ENCODE peak calls at places on chromosomes 13 and 19, in nine cellular contexts. K is IMR-90, M is cardiac muscle cell, X is pancreas, B is uterus, C is heart right ventricle, H is stomach, W is Peyer's patch, Z is tibial nerve. U is an unnamed sample. For H3K36me3, the result is how much of the 10 kb centered on the place peaks cover.

GRCh38 chr19:55257461-55258411 is 1.1 kb downstream of the PPP6R1 start:
- DNase-seq in Z (no peak), B (no peak), M (peak), W (no peak), C (no peak), X (no peak), K (peak), H (no peak), U (no peak)

GRCh38 chr19:38412961-38413360 is 10.1 kb downstream of the FAM98C start:
- DNase-seq in W (no peak), M (peak), C (no peak), H (no peak), Z (no peak), B (no peak), K (no peak), X (no peak), U (no peak)

GRCh38 chr19:33224694-33225457 is 774 bp downstream of the SLC7A10 start:
- DNase-seq in B (no peak), H (no peak), K (no peak), W (no peak), C (no peak), Z (no peak), M (no peak), X (no peak), U (no peak)

GRCh38 chr19:23263870-23264590 is 13.8 kb upstream of the ZNF724 start:
- DNase-seq in Z (peak), C (no peak), H (no peak), W (no peak), M (no peak), X (no peak), K (no peak), B (no peak), U (no peak)

GRCh38 chr19:29001006-29001921 is 211.7 kb downstream of the UQCRFS1 start:
- DNase-seq in H (no peak), M (no peak), K (no peak), C (no peak), B (no peak), X (no peak), Z (no peak), W (no peak), U (no peak)

GRCh38 chr19:22545751-22546150 is 88.4 kb upstream of the ZNF492 start:
- DNase-seq in X (peak), W (no peak), H (no peak), M (no peak), C (peak), Z (peak), K (no peak), B (peak), U (no peak)

GRCh38 chr13:91058066-91058465 is 289.4 kb upstream of the MIR17HG start:
- DNase-seq in B (no peak), X (no peak), M (peak), C (no peak), Z (no peak), K (no peak), H (no peak), W (no peak), U (no peak)

GRCh38 chr13:89695343-89696257 is 1651.9 kb upstream of the MIR17HG start:
- DNase-seq in B (no peak), C (peak), K (peak), H (peak), W (no peak), Z (peak), X (peak), M (peak), U (no peak)

GRCh38 chr19:47369923-47370625 is 21.0 kb downstream of the DHX34 start:
- DNase-seq in C (no peak), W (no peak), B (no peak), H (no peak), X (no peak), Z (no peak), K (peak), M (no peak), U (no peak)

GRCh38 chr13:38662362-38662761 is 24.5 kb upstream of the FREM2 start:
- DNase-seq in B (no peak), Z (no peak), X (no peak), W (no peak), H (no peak), C (no peak), M (peak), K (peak), U (no peak)

GRCh38 chr19:43148233-43148632 is 38.1 kb downstream of the PSG5 start:
- DNase-seq in B (no peak), C (no peak), Z (no peak), H (no peak), K (peak), W (no peak), M (no peak), X (no peak), U (no peak)

GRCh38 chr13:44801990-44802389 is 187.3 kb downstream of the NUFIP1 start:
- DNase-seq in H (peak), X (no peak), W (no peak), M (no peak), K (peak), B (no peak), Z (no peak), C (no peak), U (no peak)

GRCh38 chr19:10960314-10961072 is at the start of gene SMARCA4:
- DNase-seq in X (peak), W (peak), Z (peak), K (peak), C (peak), B (peak), M (peak), H (peak), U (peak)

GRCh38 chr19:10625003-10625761 is at the start of gene SLC44A2:
- DNase-seq in C (peak), H (peak), W (peak), B (peak), K (peak), M (peak), X (peak), Z (peak), U (no peak)

GRCh38 chr13:114161028-114161556 is 18.0 kb upstream of the CFAP97D2 start:
- DNase-seq in Z (no peak), C (no peak), B (no peak), M (no peak), K (no peak), W (no peak), H (no peak), X (no peak), U (no peak)
- H3K27ac ChIP-seq in Z (no peak), C (no peak), B (no peak), M (no peak), K (no peak), W (no peak), H (no peak), X (no peak), U (no peak)

GRCh38 chr19:46016426-46017094 is 6.3 kb downstream of the PGLYRP1 start:
- DNase-seq in C (peak), H (peak), Z (peak), B (peak), X (peak), M (peak), W (peak), K (peak), U (peak)

GRCh38 chr19:46018729-46019251 is 4.1 kb downstream of the PGLYRP1 start:
- DNase-seq in C (no peak), H (no peak), Z (no peak), B (no peak), M (no peak), K (no peak), X (no peak), W (no peak), U (no peak)

GRCh38 chr19:46015961-46016425 is 6.9 kb downstream of the PGLYRP1 start:
- DNase-seq in K (no peak), M (peak), B (no peak), C (no peak), H (no peak), W (no peak), X (no peak), Z (no peak), U (peak)

GRCh38 chr19:46017874-46018675 is 4.8 kb downstream of the PGLYRP1 start:
- DNase-seq in B (no peak), Z (no peak), W (no peak), H (no peak), C (no peak), X (no peak), K (no peak), M (no peak), U (no peak)

DNA sequence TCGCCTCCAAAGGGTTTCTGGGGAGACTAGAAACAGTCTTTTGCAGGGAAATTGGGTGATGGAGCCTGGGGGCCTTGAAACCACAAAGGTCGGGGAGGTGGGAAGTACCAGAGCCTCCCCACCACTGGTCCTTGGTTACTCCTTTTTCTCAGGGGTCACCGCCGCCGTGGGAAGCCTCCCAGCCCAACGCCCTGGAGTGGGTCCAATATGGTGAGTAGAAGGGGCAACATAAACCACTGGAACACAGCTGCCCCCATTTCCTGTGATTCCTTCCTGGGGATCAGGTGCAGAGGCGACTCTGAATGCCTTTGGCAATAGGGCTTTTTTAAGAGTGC is 5.8 kb downstream of the PGLYRP1 start:
- DNase-seq in X (no peak), Z (no peak), K (no peak), C (no peak), H (no peak), B (no peak), M (no peak), W (no peak), U (no peak)
- TF ChIP-seq CTCF in X (no peak), Z (peak), K (no peak), C (no peak), H (no peak), B (no peak), M (no peak), W (no peak), U (peak)

DNA sequence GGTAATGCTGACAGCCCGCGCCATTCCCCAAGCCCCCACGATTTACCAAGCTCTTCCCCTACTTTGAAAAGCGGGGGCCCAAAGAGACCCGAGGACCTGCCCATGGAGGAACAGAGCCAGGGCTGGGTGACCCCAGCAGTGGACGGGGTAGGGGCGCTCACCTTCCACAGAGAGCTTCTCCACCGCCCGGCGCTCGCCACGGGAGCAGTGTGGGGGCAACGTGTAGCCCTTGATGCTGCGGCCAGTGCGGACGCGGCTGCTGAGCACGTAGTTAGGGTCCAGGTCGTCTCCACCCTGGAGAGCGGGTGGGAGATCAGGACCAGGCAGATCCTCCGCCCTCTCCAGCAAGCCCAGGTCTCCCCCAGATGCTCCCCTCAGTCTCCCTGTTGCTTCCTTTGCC is 7.4 kb downstream of the CKM start:
- DNase-seq in M (no peak), Z (no peak), X (no peak), K (no peak), H (no peak), B (no peak), C (no peak), W (no peak), U (no peak)
- H3K36me3 ChIP-seq in M (under half), Z (under half), X (under half), K (under half), H (under half), B (under half), C (half or more), W (under half), U (under half)

DNA sequence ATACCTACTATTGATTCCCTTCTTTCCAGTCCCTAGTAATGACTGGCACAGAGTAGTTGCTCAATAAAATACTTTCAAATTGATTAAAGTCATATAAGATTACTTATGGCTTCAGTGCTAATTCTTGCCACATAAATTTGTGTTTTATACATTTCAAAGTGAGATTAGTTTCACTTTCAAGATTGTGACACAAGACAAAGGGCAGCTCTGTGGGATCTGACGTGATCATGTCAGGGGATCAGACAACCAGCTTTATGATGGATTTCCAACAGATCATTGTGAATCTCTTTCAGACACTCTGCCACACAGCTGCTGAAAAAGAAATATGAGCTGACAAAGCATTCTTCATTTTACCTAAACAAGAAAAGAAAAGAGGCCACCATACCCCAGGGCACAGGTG is 73.4 kb upstream of the POMP start:
- DNase-seq in B (no peak), W (no peak), C (no peak), Z (no peak), X (no peak), H (no peak), M (no peak), K (no peak), U (no peak)
- H3K27ac ChIP-seq in B (no peak), W (no peak), C (no peak), Z (no peak), X (no peak), H (no peak), M (no peak), K (peak), U (no peak)

U was measured in CD8-positive, alpha-beta T cell.